ENCODE peak calls at places on chromosomes 1 and 21, in four cellular contexts. T is AG09309, G is AG10803, C is neural progenitor cell. W is an unnamed sample.

GRCh38 chr1:88979054-88979748 is 13.2 kb downstream of the KYAT3 start:
- DNase-seq in T (no peak), G (peak), C (no peak), W (no peak)

GRCh38 chr21:42653492-42654061 is at the start of gene PDE9A:
- DNase-seq in T (no peak), G (no peak), C (peak), W (no peak)

GRCh38 chr1:5342172-5342571 is 650.1 kb downstream of the NPHP4 start:
- DNase-seq in T (no peak), G (no peak), C (no peak), W (no peak)

GRCh38 chr1:16155537-16156410 is at the start of gene EPHA2:
- DNase-seq in T (no peak), G (peak), C (peak), W (no peak)

GRCh38 chr1:148373236-148373935 is 109.7 kb downstream of the PPIAL4G start:
- DNase-seq in T (no peak), G (no peak), C (no peak), W (no peak)

GRCh38 chr1:248847181-248847955 is 9.3 kb downstream of the ZNF672 start:
- DNase-seq in T (no peak), G (no peak), C (no peak), W (no peak)

GRCh38 chr1:48784301-48784700 is 7.6 kb upstream of the BEND5 start:
- DNase-seq in T (no peak), G (no peak), C (no peak), W (no peak)

GRCh38 chr1:19684677-19685076 is 20.0 kb downstream of the HTR6 start:
- DNase-seq in T (no peak), G (no peak), C (no peak), W (no peak)

GRCh38 chr1:23791434-23792047 is 596 bp downstream of the LYPLA2 start:
- DNase-seq in T (no peak), G (no peak), C (peak), W (peak)